ENCODE peak calls at places on chromosome 10, in five cellular contexts. One of them, this sample, is unnamed.

GRCh38 chr10:71693377-71693776 is 26.2 kb downstream of the C10orf105 start:
- DNase-seq in HL-60: no peak
- DNase-seq in IMR-90: no peak
- DNase-seq in GM10248: no peak
- DNase-seq in hepatocyte: no peak
- DNase-seq in this sample: no peak

GRCh38 chr10:70176441-70176840 is 6.1 kb upstream of the SAR1A start:
- DNase-seq in HL-60: no peak
- DNase-seq in IMR-90: peak; percentile 26
- DNase-seq in hepatocyte: no peak
- DNase-seq in GM10248: no peak
- DNase-seq in this sample: no peak

GRCh38 chr10:87659571-87660483 is at the start of gene PAPSS2:
- DNase-seq in IMR-90: peak; percentile 68
- DNase-seq in GM10248: peak; percentile 42
- DNase-seq in hepatocyte: peak; percentile 72
- DNase-seq in HL-60: no peak
- DNase-seq in this sample: peak; percentile 55

GRCh38 chr10:97046426-97047072 is 139.2 kb downstream of the SLIT1 start:
- DNase-seq in hepatocyte: no peak
- DNase-seq in HL-60: no peak
- DNase-seq in IMR-90: no peak
- DNase-seq in GM10248: no peak
- DNase-seq in this sample: no peak

GRCh38 chr10:42941790-42942189 is 135.1 kb upstream of the RET start:
- DNase-seq in IMR-90: no peak
- DNase-seq in GM10248: peak; percentile 5
- DNase-seq in hepatocyte: no peak
- DNase-seq in HL-60: no peak
- DNase-seq in this sample: no peak

GRCh38 chr10:23886355-23886754 is 322.6 kb upstream of the KIAA1217 start:
- DNase-seq in hepatocyte: peak; percentile 27
- DNase-seq in HL-60: no peak
- DNase-seq in GM10248: no peak
- DNase-seq in IMR-90: no peak
- DNase-seq in this sample: peak; percentile 5

GRCh38 chr10:73096041-73096451 is 620 bp downstream of the P4HA1 start:
- DNase-seq in HL-60: no peak
- DNase-seq in GM10248: peak; percentile 67
- DNase-seq in IMR-90: peak; percentile 60
- DNase-seq in hepatocyte: peak; percentile 86
- DNase-seq in this sample: peak; percentile 61

GRCh38 chr10:44788820-44789167 is 122.3 kb upstream of the TMEM72 start:
- DNase-seq in hepatocyte: no peak
- DNase-seq in HL-60: no peak
- DNase-seq in IMR-90: no peak
- DNase-seq in GM10248: no peak
- DNase-seq in this sample: no peak

GRCh38 chr10:88117227-88117626 is 253.8 kb downstream of the PTEN start:
- DNase-seq in hepatocyte: no peak
- DNase-seq in GM10248: no peak
- DNase-seq in HL-60: no peak
- DNase-seq in IMR-90: no peak
- DNase-seq in this sample: no peak

GRCh38 chr10:100204370-100204769 is 18.5 kb upstream of the ERLIN1 start:
- DNase-seq in GM10248: no peak
- DNase-seq in hepatocyte: no peak
- DNase-seq in HL-60: no peak
- DNase-seq in IMR-90: no peak
- DNase-seq in this sample: no peak

GRCh38 chr10:80464557-80465466 is 10.7 kb downstream of the TSPAN14 start:
- DNase-seq in hepatocyte: no peak
- DNase-seq in HL-60: no peak
- DNase-seq in GM10248: no peak
- DNase-seq in IMR-90: peak; percentile 45
- DNase-seq in this sample: peak; percentile 62

GRCh38 chr10:103845983-103846382 is 9.4 kb downstream of the SH3PXD2A start:
- DNase-seq in IMR-90: no peak
- DNase-seq in HL-60: no peak
- DNase-seq in hepatocyte: no peak
- DNase-seq in GM10248: peak; percentile 44
- DNase-seq in this sample: peak; percentile 41

GRCh38 chr10:50431791-50432190 is 180.5 kb upstream of the ASAH2 start:
- DNase-seq in GM10248: peak; percentile 52
- DNase-seq in IMR-90: no peak
- DNase-seq in HL-60: no peak
- DNase-seq in hepatocyte: no peak
- DNase-seq in this sample: no peak

GRCh38 chr10:29730461-29730860 is 95.7 kb upstream of the SVIL start:
- DNase-seq in IMR-90: no peak
- DNase-seq in GM10248: no peak
- DNase-seq in HL-60: no peak
- DNase-seq in hepatocyte: no peak
- DNase-seq in this sample: no peak

GRCh38 chr10:25907247-25907646 is 26.8 kb upstream of the MYO3A start:
- DNase-seq in HL-60: no peak
- DNase-seq in hepatocyte: no peak
- DNase-seq in GM10248: no peak
- DNase-seq in IMR-90: no peak
- DNase-seq in this sample: no peak

GRCh38 chr10:100970914-100971811 is 1.9 kb downstream of the SEMA4G start:
- DNase-seq in hepatocyte: peak; percentile 56
- DNase-seq in GM10248: no peak
- DNase-seq in HL-60: no peak
- DNase-seq in IMR-90: no peak
- DNase-seq in this sample: no peak

GRCh38 chr10:101001225-101002035 is 1.8 kb downstream of the LZTS2 start:
- DNase-seq in GM10248: no peak
- DNase-seq in IMR-90: peak; percentile 95
- DNase-seq in HL-60: no peak
- DNase-seq in hepatocyte: peak; percentile 86
- DNase-seq in this sample: no peak

GRCh38 chr10:88379575-88379974 is 203.5 kb downstream of the RNLS start:
- DNase-seq in GM10248: no peak
- DNase-seq in IMR-90: peak; percentile 82
- DNase-seq in hepatocyte: peak; percentile 29
- DNase-seq in HL-60: no peak
- DNase-seq in this sample: no peak